ENCODE peak calls at places on chromosome 2, in eight cellular contexts. A, N, V, I, D, X, U and J are unnamed samples. For H3K36me3, the result is how much of the 10 kb centered on the place peaks cover.

GRCh38 chr2:9451231-9451630 is 23.1 kb upstream of the IAH1 start:
- DNase-seq in A (no peak), N (no peak), V (no peak), I (no peak), D (no peak), X (no peak), U (no peak), J (no peak)

GRCh38 chr2:104852161-104852689 is 1.7 kb upstream of the POU3F3 start:
- DNase-seq in A (no peak), N (no peak), V (no peak), I (peak), D (no peak), X (peak), U (no peak), J (no peak)

GRCh38 chr2:20573611-20574422 is 77.1 kb downstream of the HS1BP3 start:
- DNase-seq in A (peak), N (no peak), V (peak), I (no peak), D (peak), X (no peak), U (peak), J (peak)

GRCh38 chr2:198930170-198930569 is 527.6 kb downstream of the SATB2 start:
- DNase-seq in A (no peak), N (no peak), V (no peak), I (no peak), D (no peak), X (no peak), U (no peak), J (no peak)

GRCh38 chr2:168118733-168119518 is 128.5 kb downstream of the STK39 start:
- DNase-seq in A (peak), N (no peak), V (no peak), I (no peak), D (no peak), X (no peak), U (peak), J (no peak)

GRCh38 chr2:17557596-17557995 is 17.1 kb downstream of the VSNL1 start:
- DNase-seq in A (no peak), N (no peak), V (peak), I (no peak), D (no peak), X (no peak), U (peak), J (no peak)

GRCh38 chr2:185433824-185434223 is 304.8 kb upstream of the FSIP2 start:
- DNase-seq in A (no peak), N (no peak), V (no peak), I (no peak), D (no peak), X (no peak), U (no peak), J (no peak)

GRCh38 chr2:70964133-70964532 is 14.3 kb upstream of the ANKRD53 start:
- DNase-seq in A (no peak), N (no peak), V (no peak), I (no peak), D (no peak), X (no peak), U (no peak), J (no peak)

GRCh38 chr2:101809656-101810055 is 112.1 kb downstream of the MAP4K4 start:
- DNase-seq in A (no peak), N (no peak), V (no peak), I (no peak), D (no peak), X (no peak), U (no peak), J (no peak)

GRCh38 chr2:86064006-86064405 is 41.7 kb downstream of the POLR1A start:
- DNase-seq in A (no peak), N (no peak), V (no peak), I (no peak), D (no peak), X (no peak), U (no peak), J (no peak)

GRCh38 chr2:23545391-23545790 is 160.4 kb downstream of the KLHL29 start:
- DNase-seq in A (no peak), N (no peak), V (no peak), I (no peak), D (no peak), X (no peak), U (no peak), J (no peak)

GRCh38 chr2:206079699-206080465 is 6.1 kb downstream of the INO80D start:
- DNase-seq in A (no peak), N (no peak), V (no peak), I (no peak), D (no peak), X (no peak), U (no peak), J (no peak)

DNA sequence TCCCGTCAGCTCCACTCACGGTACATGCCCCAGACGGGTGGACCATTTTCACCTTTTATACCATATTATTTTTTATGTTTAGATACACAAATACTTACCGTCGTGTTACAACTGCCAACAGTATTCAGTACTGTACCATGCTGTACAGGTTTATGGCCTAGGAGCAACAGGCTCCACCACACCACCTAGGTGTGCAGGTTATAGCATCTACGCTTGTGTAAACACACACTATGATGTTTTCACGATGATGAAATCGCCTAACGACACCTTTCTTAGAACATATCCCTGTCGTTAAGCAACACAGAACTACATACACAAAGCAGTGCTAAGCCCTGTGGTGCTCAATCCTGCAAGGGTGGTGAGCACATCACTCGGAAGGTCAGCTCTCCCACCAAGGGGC is 24.5 kb downstream of the NDUFA10 start:
- DNase-seq in A (no peak), N (no peak), V (peak), I (no peak), D (no peak), X (no peak), U (no peak), J (no peak)
- H3K36me3 ChIP-seq in A (under half), N (half or more), V (under half), I (half or more), D (half or more), X (under half), U (under half), J (under half)

DNA sequence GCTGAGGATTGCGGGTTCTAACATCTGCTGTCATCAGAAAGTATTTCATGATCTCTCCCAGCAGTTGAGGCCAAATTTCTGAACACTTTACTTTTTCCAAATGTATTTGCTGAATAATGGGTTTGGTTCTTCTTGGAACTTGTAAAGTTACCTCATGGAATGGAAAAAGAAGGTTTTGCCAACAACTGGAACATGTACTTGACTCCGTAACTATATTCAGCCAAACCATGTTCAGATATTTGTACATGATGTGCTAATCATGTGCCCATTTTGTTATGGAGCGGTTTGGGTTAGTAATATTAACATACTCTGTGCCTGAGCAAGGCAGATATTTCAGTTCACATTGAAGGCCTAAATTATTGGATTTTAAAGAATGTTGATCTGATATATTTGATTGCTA is 119.6 kb downstream of the LCLAT1 start:
- DNase-seq in A (no peak), N (no peak), V (no peak), I (no peak), D (no peak), X (no peak), U (no peak), J (no peak)
- H3K4me3 ChIP-seq in A (no peak), N (no peak), V (no peak), I (no peak), D (no peak), X (no peak), U (no peak), J (no peak)

GRCh38 chr2:110115291-110116032 is at the start of gene MALL:
- DNase-seq in A (no peak), N (peak), V (peak), I (peak), D (no peak), X (no peak), U (peak), J (no peak)
- TF ChIP-seq POLR2A in A (no peak), N (no peak), V (peak), I (no peak), D (no peak), X (no peak), U (peak), J (no peak)

DNA sequence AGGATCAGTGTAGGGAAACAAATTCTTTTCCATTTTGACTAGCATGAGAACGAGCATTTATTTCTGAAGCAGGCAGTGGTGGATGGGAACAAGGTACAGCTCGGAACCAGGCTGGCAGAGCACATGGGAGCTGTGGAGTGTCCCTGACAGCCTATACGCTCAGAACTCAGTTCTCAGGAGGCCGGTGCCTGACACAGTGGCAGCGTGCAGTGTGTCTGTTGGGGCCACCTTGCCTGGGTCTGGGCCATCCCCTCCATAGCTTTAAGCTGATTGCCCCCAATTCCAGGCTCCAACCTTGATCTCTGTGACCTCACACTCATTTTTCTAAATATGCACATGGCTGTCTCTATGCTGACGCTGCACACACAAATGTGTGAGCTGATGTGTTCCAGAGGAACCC is 54.5 kb upstream of the ATG16L1 start:
- DNase-seq in A (no peak), N (no peak), V (no peak), I (no peak), D (no peak), X (no peak), U (no peak), J (no peak)
- H3K36me3 ChIP-seq in A (under half), N (under half), V (under half), I (under half), D (under half), X (under half), U (under half), J (under half)

DNA sequence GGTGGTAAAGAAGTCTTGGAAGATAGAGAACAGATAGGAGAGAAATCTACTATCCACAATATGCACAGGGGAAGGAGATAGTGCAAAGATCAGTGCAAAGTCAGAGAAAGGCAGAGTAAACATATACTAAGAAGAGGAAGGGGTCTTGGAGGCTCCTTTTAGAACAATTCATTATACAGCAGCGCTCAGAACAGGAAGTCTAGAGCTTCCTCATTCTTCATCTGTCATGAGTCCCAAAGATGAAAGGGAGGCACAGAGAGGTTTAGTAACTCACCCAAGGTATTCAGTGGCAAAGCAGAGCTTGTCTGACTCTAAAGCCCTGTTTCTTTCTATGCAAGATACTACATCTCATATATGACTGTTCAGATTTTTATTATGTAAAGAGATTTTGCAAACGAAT is 1.4 kb downstream of the SP110 start:
- DNase-seq in A (no peak), N (no peak), V (no peak), I (no peak), D (no peak), X (no peak), U (no peak), J (no peak)
- H3K4me3 ChIP-seq in A (peak), N (peak), V (peak), I (peak), D (no peak), X (no peak), U (no peak), J (peak)

DNA sequence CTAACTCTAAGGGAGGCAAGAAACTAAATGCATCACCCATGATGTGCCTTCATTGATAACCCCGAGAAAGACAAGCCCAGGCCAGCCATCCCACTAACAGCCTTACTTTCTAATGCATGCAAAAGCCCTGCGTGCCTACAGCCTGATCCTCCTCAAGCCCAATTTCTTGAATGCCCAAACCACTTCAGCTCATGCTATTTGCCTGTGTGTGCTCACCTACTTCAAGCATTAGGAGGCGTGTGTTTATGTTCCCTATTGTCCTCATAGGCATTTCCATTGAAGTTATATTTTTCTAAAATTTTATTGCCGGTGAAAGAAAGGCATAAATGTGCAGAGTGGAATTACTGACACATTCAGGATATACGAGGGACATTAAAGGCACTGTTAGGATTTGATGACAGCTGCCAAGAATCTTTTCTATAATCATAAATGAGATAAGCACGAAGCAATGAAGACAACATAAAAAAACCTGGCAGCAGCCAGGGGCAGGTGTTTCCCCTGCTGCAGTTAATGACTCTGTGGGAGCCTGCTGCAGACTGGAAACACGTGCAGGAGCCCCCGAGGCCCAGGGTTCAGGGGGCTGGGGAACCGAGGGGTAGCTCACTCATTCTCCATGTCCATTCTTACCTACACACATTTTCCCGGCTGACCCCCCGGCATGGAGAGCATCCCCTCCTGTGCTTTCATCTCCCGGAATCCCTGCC is 292.2 kb upstream of the SIX2 start:
- DNase-seq in A (no peak), N (no peak), V (peak), I (no peak), D (no peak), X (no peak), U (peak), J (no peak)
- TF ChIP-seq POLR2A in A (no peak), N (no peak), V (no peak), I (no peak), D (no peak), X (no peak), U (no peak), J (no peak)